ENCODE peak calls at places on chromosomes 7 and 10, in four cellular contexts. Y, B, S and G are unnamed samples.

GRCh38 chr10:115989621-115990020 is 283.4 kb downstream of the GFRA1 start:
- DNase-seq in Y (no peak), B (no peak), S (no peak), G (no peak)

GRCh38 chr7:45035909-45036308 is 35.9 kb downstream of the CCM2 start:
- DNase-seq in Y (no peak), B (no peak), S (no peak), G (no peak)

GRCh38 chr7:85554294-85554877 is 367.5 kb upstream of the SEMA3D start:
- DNase-seq in Y (no peak), B (peak), S (no peak), G (no peak)

GRCh38 chr7:106814887-106815286 is 50.2 kb upstream of the PIK3CG start:
- DNase-seq in Y (no peak), B (no peak), S (no peak), G (no peak)

GRCh38 chr10:104472957-104473745 is 119.5 kb downstream of the CFAP58 start:
- DNase-seq in Y (no peak), B (no peak), S (no peak), G (no peak)

GRCh38 chr7:129750091-129750870 is 138.8 kb downstream of the NRF1 start:
- DNase-seq in Y (no peak), B (no peak), S (no peak), G (no peak)

GRCh38 chr10:6520138-6520537 is 59.9 kb downstream of the PRKCQ start:
- DNase-seq in Y (no peak), B (no peak), S (no peak), G (no peak)

GRCh38 chr7:94393251-94393758 is 1.4 kb upstream of the COL1A2 start:
- DNase-seq in Y (no peak), B (no peak), S (no peak), G (no peak)

GRCh38 chr10:132685921-132686680 is 99.8 kb downstream of the NKX6-2 start:
- DNase-seq in Y (peak), B (no peak), S (peak), G (peak)

DNA sequence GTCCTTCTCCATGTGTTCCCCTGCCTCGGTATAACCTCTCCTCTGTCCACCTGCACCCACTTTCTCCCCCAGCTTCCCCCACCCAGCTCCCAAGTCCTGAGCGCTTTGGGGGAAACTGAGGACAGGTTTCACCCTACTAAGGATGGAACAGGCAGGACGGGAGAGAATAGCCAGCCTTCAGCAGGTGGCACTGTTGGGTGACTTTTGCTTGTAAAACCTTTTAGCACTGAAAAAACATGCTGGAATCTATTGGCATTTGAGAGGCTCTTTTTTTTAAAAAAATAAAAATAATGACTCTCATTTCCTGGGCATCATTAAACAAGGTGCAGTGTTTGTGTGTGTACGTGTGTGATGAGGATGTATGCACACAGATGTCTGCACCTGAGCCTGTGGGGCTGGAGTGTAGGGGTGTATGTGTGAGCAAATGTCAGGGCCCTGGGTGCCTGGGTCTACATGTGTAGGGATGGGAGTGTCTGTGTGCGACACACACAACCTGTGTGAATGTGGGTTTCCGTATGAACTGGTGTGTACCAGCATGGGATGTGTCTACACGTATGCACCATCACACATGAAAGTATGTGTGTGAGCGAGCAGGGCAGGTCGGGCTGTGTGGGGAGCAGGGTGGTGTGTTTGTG is 177.9 kb downstream of the RPS24 start:
- DNase-seq in Y (no peak), B (peak), S (peak), G (no peak)
- TF ChIP-seq CTCF in Y (peak), B (peak), S (no peak), G (peak)

GRCh38 chr7:3152714-3153113 is 109.0 kb upstream of the CARD11 start:
- DNase-seq in Y (no peak), B (no peak), S (peak), G (peak)
- TF ChIP-seq CTCF in Y (no peak), B (no peak), S (no peak), G (no peak)

GRCh38 chr7:151518781-151519044 is 982 bp downstream of the RHEB start:
- DNase-seq in Y (no peak), B (no peak), S (no peak), G (no peak)
- TF ChIP-seq CTCF in Y (no peak), B (no peak), S (no peak), G (no peak)

GRCh38 chr10:43102063-43102828 is 25.4 kb downstream of the RET start:
- DNase-seq in Y (no peak), B (no peak), S (no peak), G (no peak)

GRCh38 chr10:43108951-43109350 is 29.3 kb upstream of the CSGALNACT2 start:
- DNase-seq in Y (no peak), B (no peak), S (no peak), G (no peak)

GRCh38 chr10:43105119-43105792 is 28.4 kb downstream of the RET start:
- DNase-seq in Y (peak), B (peak), S (peak), G (peak)

GRCh38 chr10:43106256-43107091 is 29.6 kb downstream of the RET start:
- DNase-seq in Y (no peak), B (no peak), S (no peak), G (no peak)

GRCh38 chr10:43105793-43106158 is 28.9 kb downstream of the RET start:
- DNase-seq in Y (no peak), B (no peak), S (no peak), G (no peak)
- TF ChIP-seq CTCF in Y (no peak), B (no peak), S (peak), G (peak)

DNA sequence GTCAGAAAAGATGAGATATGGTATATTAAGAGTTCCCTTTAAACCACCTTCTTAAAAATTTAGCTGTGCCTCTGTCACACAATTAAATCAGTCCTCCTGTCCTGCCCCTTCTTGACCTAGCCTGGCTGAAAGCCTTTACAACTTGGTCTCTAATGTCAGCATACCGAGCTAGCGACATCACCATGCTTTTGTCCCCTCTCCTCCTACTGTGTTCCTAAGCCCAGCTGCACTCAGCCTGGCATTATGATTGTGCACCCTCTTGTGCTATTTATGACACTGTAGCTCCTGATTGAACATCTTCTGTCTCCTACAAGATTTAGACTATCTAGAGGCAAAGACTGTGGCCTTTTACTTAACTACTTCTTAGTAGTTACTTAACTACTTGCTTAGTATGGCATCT is 29.2 kb downstream of the TDRD1 start:
- DNase-seq in Y (no peak), B (no peak), S (no peak), G (no peak)
- TF ChIP-seq CTCF in Y (no peak), B (no peak), S (no peak), G (no peak)

GRCh38 chr7:65397730-65398142 is 24.1 kb downstream of the ZNF92 start:
- DNase-seq in Y (no peak), B (peak), S (no peak), G (no peak)
- TF ChIP-seq CTCF in Y (no peak), B (no peak), S (no peak), G (no peak)

DNA sequence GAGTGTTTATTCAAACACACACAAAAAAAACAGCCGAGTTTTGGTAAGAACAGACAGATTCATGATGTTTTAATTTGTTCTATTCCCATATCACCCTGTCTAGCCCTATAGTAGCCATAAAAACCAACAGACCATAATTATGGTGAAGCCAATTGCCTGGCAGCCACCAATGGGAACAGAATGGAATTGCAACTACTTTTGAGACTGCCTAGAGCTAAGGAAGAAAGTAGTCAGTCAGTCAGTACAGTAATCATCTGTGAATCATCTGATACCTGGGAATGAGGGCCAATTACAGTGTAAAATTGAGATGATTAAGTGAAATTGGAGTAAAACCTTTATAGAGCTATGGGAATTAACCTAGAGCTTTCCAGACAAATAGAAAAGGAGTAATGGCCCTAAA is 952.7 kb upstream of the KCND2 start:
- DNase-seq in Y (no peak), B (no peak), S (no peak), G (no peak)
- TF ChIP-seq CTCF in Y (no peak), B (no peak), S (no peak), G (no peak)

GRCh38 chr10:99967961-99968360 is 41.8 kb downstream of the DNMBP start:
- DNase-seq in Y (no peak), B (no peak), S (no peak), G (no peak)

GRCh38 chr10:99966306-99966705 is 43.4 kb downstream of the DNMBP start:
- DNase-seq in Y (no peak), B (peak), S (no peak), G (no peak)

GRCh38 chr10:99965700-99966099 is 44.0 kb downstream of the DNMBP start:
- DNase-seq in Y (no peak), B (peak), S (no peak), G (no peak)

GRCh38 chr10:99958806-99959205 is 50.9 kb downstream of the DNMBP start:
- DNase-seq in Y (no peak), B (no peak), S (no peak), G (no peak)

GRCh38 chr10:99964791-99965190 is 45.0 kb downstream of the DNMBP start:
- DNase-seq in Y (no peak), B (peak), S (no peak), G (no peak)
- TF ChIP-seq CTCF in Y (no peak), B (peak), S (no peak), G (no peak)

GRCh38 chr7:101597941-101598340 is 31.2 kb downstream of the MYL10 start:
- DNase-seq in Y (no peak), B (no peak), S (peak), G (no peak)
- TF ChIP-seq CTCF in Y (no peak), B (no peak), S (no peak), G (no peak)